ENCODE peak calls at places on chromosomes 5 and 9, in eight cellular contexts. One of them, this sample, is unnamed.

GRCh38 chr9:135410421-135410820 is 69.2 kb upstream of the PPP1R26 start:
- DNase-seq in left ventricle myocardium inferior: no peak
- DNase-seq in PC-3: no peak
- DNase-seq in upper lobe of right lung: no peak
- DNase-seq in DND-41: no peak
- DNase-seq in heart left ventricle: peak; percentile 38
- DNase-seq in body of pancreas: no peak
- DNase-seq in HCT116: no peak
- DNase-seq in this sample: no peak

GRCh38 chr5:157581870-157582269 is 6.3 kb upstream of the ADAM19 start:
- DNase-seq in left ventricle myocardium inferior: no peak
- DNase-seq in PC-3: no peak
- DNase-seq in upper lobe of right lung: no peak
- DNase-seq in DND-41: no peak
- DNase-seq in heart left ventricle: no peak
- DNase-seq in body of pancreas: no peak
- DNase-seq in HCT116: no peak
- DNase-seq in this sample: no peak

GRCh38 chr9:72586388-72587160 is 65.2 kb downstream of the TMC1 start:
- DNase-seq in left ventricle myocardium inferior: no peak
- DNase-seq in PC-3: peak; percentile 85
- DNase-seq in upper lobe of right lung: no peak
- DNase-seq in DND-41: no peak
- DNase-seq in heart left ventricle: no peak
- DNase-seq in body of pancreas: no peak
- DNase-seq in HCT116: no peak
- DNase-seq in this sample: peak; percentile 68

GRCh38 chr5:31378838-31379237 is 153.1 kb downstream of the DROSHA start:
- DNase-seq in left ventricle myocardium inferior: no peak
- DNase-seq in PC-3: no peak
- DNase-seq in upper lobe of right lung: no peak
- DNase-seq in DND-41: no peak
- DNase-seq in heart left ventricle: no peak
- DNase-seq in body of pancreas: no peak
- DNase-seq in HCT116: no peak
- DNase-seq in this sample: no peak

GRCh38 chr5:119454171-119454570 is 1.9 kb downstream of the HSD17B4 start:
- DNase-seq in left ventricle myocardium inferior: no peak
- DNase-seq in PC-3: no peak
- DNase-seq in upper lobe of right lung: no peak
- DNase-seq in DND-41: no peak
- DNase-seq in heart left ventricle: no peak
- DNase-seq in body of pancreas: no peak
- DNase-seq in HCT116: no peak
- DNase-seq in this sample: no peak

GRCh38 chr9:129626079-129626943 is at the start of gene NTMT1:
- DNase-seq in left ventricle myocardium inferior: peak; percentile 87
- DNase-seq in PC-3: peak; percentile 64
- DNase-seq in upper lobe of right lung: peak; percentile 94
- DNase-seq in DND-41: peak; percentile 83
- DNase-seq in heart left ventricle: peak; percentile 95
- DNase-seq in body of pancreas: peak; percentile 87
- DNase-seq in HCT116: peak; percentile 63
- DNase-seq in this sample: peak; percentile 89

GRCh38 chr5:140037012-140037411 is 6.1 kb downstream of the NRG2 start:
- DNase-seq in left ventricle myocardium inferior: no peak
- DNase-seq in PC-3: no peak
- DNase-seq in upper lobe of right lung: no peak
- DNase-seq in DND-41: no peak
- DNase-seq in heart left ventricle: no peak
- DNase-seq in body of pancreas: no peak
- DNase-seq in HCT116: no peak
- DNase-seq in this sample: no peak

GRCh38 chr5:150118561-150119229 is 32.3 kb upstream of the CSF1R start:
- DNase-seq in left ventricle myocardium inferior: no peak
- DNase-seq in PC-3: no peak
- DNase-seq in upper lobe of right lung: peak; percentile 32
- DNase-seq in DND-41: no peak
- DNase-seq in heart left ventricle: peak; percentile 25
- DNase-seq in body of pancreas: no peak
- DNase-seq in HCT116: no peak
- DNase-seq in this sample: no peak

GRCh38 chr5:958701-959571 is 49.7 kb upstream of the NKD2 start:
- DNase-seq in left ventricle myocardium inferior: no peak
- DNase-seq in PC-3: peak; percentile 87
- DNase-seq in upper lobe of right lung: peak; percentile 74
- DNase-seq in DND-41: no peak
- DNase-seq in heart left ventricle: no peak
- DNase-seq in body of pancreas: peak; percentile 39
- DNase-seq in HCT116: peak; percentile 13
- DNase-seq in this sample: no peak

GRCh38 chr5:72295539-72295938 is 24.5 kb downstream of the MRPS27 start:
- DNase-seq in left ventricle myocardium inferior: no peak
- DNase-seq in PC-3: no peak
- DNase-seq in upper lobe of right lung: no peak
- DNase-seq in DND-41: no peak
- DNase-seq in heart left ventricle: no peak
- DNase-seq in body of pancreas: no peak
- DNase-seq in HCT116: no peak
- DNase-seq in this sample: no peak

GRCh38 chr5:34895641-34896419 is 19.5 kb downstream of the RAD1 start:
- DNase-seq in left ventricle myocardium inferior: no peak
- DNase-seq in PC-3: no peak
- DNase-seq in upper lobe of right lung: no peak
- DNase-seq in DND-41: no peak
- DNase-seq in heart left ventricle: no peak
- DNase-seq in body of pancreas: no peak
- DNase-seq in HCT116: no peak
- DNase-seq in this sample: no peak

GRCh38 chr9:99352786-99353185 is 130.7 kb downstream of the SEC61B start:
- DNase-seq in left ventricle myocardium inferior: no peak
- DNase-seq in PC-3: no peak
- DNase-seq in upper lobe of right lung: no peak
- DNase-seq in DND-41: no peak
- DNase-seq in heart left ventricle: no peak
- DNase-seq in body of pancreas: no peak
- DNase-seq in HCT116: no peak
- DNase-seq in this sample: no peak

GRCh38 chr5:112822456-112822855 is 38.6 kb upstream of the SRP19 start:
- DNase-seq in left ventricle myocardium inferior: no peak
- DNase-seq in PC-3: no peak
- DNase-seq in upper lobe of right lung: no peak
- DNase-seq in DND-41: no peak
- DNase-seq in heart left ventricle: no peak
- DNase-seq in body of pancreas: no peak
- DNase-seq in HCT116: no peak
- DNase-seq in this sample: no peak

GRCh38 chr5:103207653-103208052 is 50.9 kb upstream of the MACIR start:
- DNase-seq in left ventricle myocardium inferior: no peak
- DNase-seq in PC-3: no peak
- DNase-seq in upper lobe of right lung: no peak
- DNase-seq in DND-41: no peak
- DNase-seq in heart left ventricle: no peak
- DNase-seq in body of pancreas: no peak
- DNase-seq in HCT116: no peak
- DNase-seq in this sample: no peak

GRCh38 chr9:108511200-108511756 is 344.5 kb downstream of the ACTL7B start:
- DNase-seq in left ventricle myocardium inferior: no peak
- DNase-seq in PC-3: no peak
- DNase-seq in upper lobe of right lung: no peak
- DNase-seq in DND-41: no peak
- DNase-seq in heart left ventricle: no peak
- DNase-seq in body of pancreas: no peak
- DNase-seq in HCT116: no peak
- DNase-seq in this sample: no peak

GRCh38 chr9:31323726-31324444 is 1060.6 kb upstream of the ACO1 start:
- DNase-seq in left ventricle myocardium inferior: no peak
- DNase-seq in PC-3: no peak
- DNase-seq in upper lobe of right lung: no peak
- DNase-seq in DND-41: no peak
- DNase-seq in heart left ventricle: no peak
- DNase-seq in body of pancreas: no peak
- DNase-seq in HCT116: no peak
- DNase-seq in this sample: peak; percentile 26

GRCh38 chr5:151106509-151106908 is 25.7 kb upstream of the TNIP1 start:
- DNase-seq in left ventricle myocardium inferior: no peak
- DNase-seq in PC-3: no peak
- DNase-seq in upper lobe of right lung: no peak
- DNase-seq in DND-41: no peak
- DNase-seq in heart left ventricle: no peak
- DNase-seq in body of pancreas: no peak
- DNase-seq in HCT116: no peak
- DNase-seq in this sample: no peak

GRCh38 chr9:4517274-4517673 is 27.0 kb downstream of the SLC1A1 start:
- DNase-seq in left ventricle myocardium inferior: no peak
- DNase-seq in PC-3: no peak
- DNase-seq in upper lobe of right lung: no peak
- DNase-seq in DND-41: no peak
- DNase-seq in heart left ventricle: no peak
- DNase-seq in body of pancreas: no peak
- DNase-seq in HCT116: no peak
- DNase-seq in this sample: no peak

GRCh38 chr5:124330595-124330994 is 415.8 kb downstream of the ZNF608 start:
- DNase-seq in left ventricle myocardium inferior: no peak
- DNase-seq in PC-3: peak; percentile 58
- DNase-seq in upper lobe of right lung: no peak
- DNase-seq in DND-41: no peak
- DNase-seq in heart left ventricle: no peak
- DNase-seq in body of pancreas: no peak
- DNase-seq in HCT116: no peak
- DNase-seq in this sample: no peak

GRCh38 chr9:127773981-127774380 is 4.5 kb downstream of the SH2D3C start:
- DNase-seq in left ventricle myocardium inferior: no peak
- DNase-seq in PC-3: no peak
- DNase-seq in upper lobe of right lung: no peak
- DNase-seq in DND-41: no peak
- DNase-seq in heart left ventricle: no peak
- DNase-seq in body of pancreas: no peak
- DNase-seq in HCT116: no peak
- DNase-seq in this sample: no peak

GRCh38 chr5:11251242-11251641 is 490.2 kb upstream of the DAP start:
- DNase-seq in left ventricle myocardium inferior: no peak
- DNase-seq in PC-3: peak; percentile 98
- DNase-seq in upper lobe of right lung: no peak
- DNase-seq in DND-41: no peak
- DNase-seq in heart left ventricle: no peak
- DNase-seq in body of pancreas: no peak
- DNase-seq in HCT116: no peak
- DNase-seq in this sample: no peak

GRCh38 chr5:79756102-79756501 is 66.5 kb downstream of the CMYA5 start:
- DNase-seq in left ventricle myocardium inferior: no peak
- DNase-seq in PC-3: no peak
- DNase-seq in upper lobe of right lung: no peak
- DNase-seq in DND-41: peak; percentile 56
- DNase-seq in heart left ventricle: no peak
- DNase-seq in body of pancreas: no peak
- DNase-seq in HCT116: no peak
- DNase-seq in this sample: no peak

GRCh38 chr5:153153086-153153485 is 337.4 kb upstream of the GRIA1 start:
- DNase-seq in left ventricle myocardium inferior: no peak
- DNase-seq in PC-3: no peak
- DNase-seq in upper lobe of right lung: no peak
- DNase-seq in DND-41: no peak
- DNase-seq in heart left ventricle: no peak
- DNase-seq in body of pancreas: no peak
- DNase-seq in HCT116: no peak
- DNase-seq in this sample: no peak

GRCh38 chr9:11206925-11207324 is 594.1 kb upstream of the PTPRD start:
- DNase-seq in left ventricle myocardium inferior: no peak
- DNase-seq in PC-3: no peak
- DNase-seq in upper lobe of right lung: no peak
- DNase-seq in DND-41: no peak
- DNase-seq in heart left ventricle: no peak
- DNase-seq in body of pancreas: no peak
- DNase-seq in HCT116: no peak
- DNase-seq in this sample: no peak

GRCh38 chr9:11199335-11199734 is 586.5 kb upstream of the PTPRD start:
- DNase-seq in left ventricle myocardium inferior: no peak
- DNase-seq in PC-3: no peak
- DNase-seq in upper lobe of right lung: no peak
- DNase-seq in DND-41: no peak
- DNase-seq in heart left ventricle: no peak
- DNase-seq in body of pancreas: no peak
- DNase-seq in HCT116: no peak
- DNase-seq in this sample: no peak

GRCh38 chr9:11204521-11204920 is 591.7 kb upstream of the PTPRD start:
- DNase-seq in left ventricle myocardium inferior: no peak
- DNase-seq in PC-3: peak; percentile 19
- DNase-seq in upper lobe of right lung: no peak
- DNase-seq in DND-41: no peak
- DNase-seq in heart left ventricle: no peak
- DNase-seq in body of pancreas: peak; percentile 37
- DNase-seq in HCT116: no peak
- DNase-seq in this sample: no peak
- H3K9me3 ChIP-seq in left ventricle myocardium inferior: no peaks in the 10 kb centered on the region
- H3K9me3 ChIP-seq in PC-3: no peaks in the 10 kb centered on the region
- H3K9me3 ChIP-seq in upper lobe of right lung: no peaks in the 10 kb centered on the region
- H3K9me3 ChIP-seq in DND-41: no peaks in the 10 kb centered on the region
- H3K9me3 ChIP-seq in heart left ventricle: no peaks in the 10 kb centered on the region
- H3K9me3 ChIP-seq in body of pancreas: no peaks in the 10 kb centered on the region
- H3K9me3 ChIP-seq in HCT116: peaks cover 10% of the 10 kb centered on the region
- H3K9me3 ChIP-seq in this sample: no peaks in the 10 kb centered on the region

GRCh38 chr9:114365194-114365593 is 22.6 kb downstream of the AKNA start:
- DNase-seq in left ventricle myocardium inferior: no peak
- DNase-seq in PC-3: no peak
- DNase-seq in upper lobe of right lung: no peak
- DNase-seq in DND-41: no peak
- DNase-seq in heart left ventricle: no peak
- DNase-seq in body of pancreas: no peak
- DNase-seq in HCT116: no peak
- DNase-seq in this sample: no peak
- H3K4me1 ChIP-seq in left ventricle myocardium inferior: peaks cover 9% of the 10 kb centered on the region
- H3K4me1 ChIP-seq in PC-3: peaks cover 41% of the 10 kb centered on the region
- H3K4me1 ChIP-seq in upper lobe of right lung: peaks cover 43% of the 10 kb centered on the region
- H3K4me1 ChIP-seq in DND-41: no peaks in the 10 kb centered on the region
- H3K4me1 ChIP-seq in heart left ventricle: no peaks in the 10 kb centered on the region
- H3K4me1 ChIP-seq in body of pancreas: no peaks in the 10 kb centered on the region
- H3K4me1 ChIP-seq in HCT116: peaks cover 8% of the 10 kb centered on the region
- H3K4me1 ChIP-seq in this sample: peaks cover 98% of the 10 kb centered on the region

GRCh38 chr9:40907657-40908624 is 220.5 kb downstream of the FOXD4L6 start:
- DNase-seq in left ventricle myocardium inferior: no peak
- DNase-seq in PC-3: peak; percentile 9
- DNase-seq in upper lobe of right lung: no peak
- DNase-seq in DND-41: no peak
- DNase-seq in heart left ventricle: no peak
- DNase-seq in body of pancreas: no peak
- DNase-seq in HCT116: no peak
- DNase-seq in this sample: no peak
- H3K4me3 ChIP-seq in left ventricle myocardium inferior: no peak overlapping the region
- H3K4me3 ChIP-seq in PC-3: no peak overlapping the region
- H3K4me3 ChIP-seq in upper lobe of right lung: no peak overlapping the region
- H3K4me3 ChIP-seq in DND-41: no peak overlapping the region
- H3K4me3 ChIP-seq in heart left ventricle: no peak overlapping the region
- H3K4me3 ChIP-seq in body of pancreas: no peak overlapping the region
- H3K4me3 ChIP-seq in HCT116: no peak overlapping the region
- H3K4me3 ChIP-seq in this sample: peak overlapping the region; percentile 2

DNA sequence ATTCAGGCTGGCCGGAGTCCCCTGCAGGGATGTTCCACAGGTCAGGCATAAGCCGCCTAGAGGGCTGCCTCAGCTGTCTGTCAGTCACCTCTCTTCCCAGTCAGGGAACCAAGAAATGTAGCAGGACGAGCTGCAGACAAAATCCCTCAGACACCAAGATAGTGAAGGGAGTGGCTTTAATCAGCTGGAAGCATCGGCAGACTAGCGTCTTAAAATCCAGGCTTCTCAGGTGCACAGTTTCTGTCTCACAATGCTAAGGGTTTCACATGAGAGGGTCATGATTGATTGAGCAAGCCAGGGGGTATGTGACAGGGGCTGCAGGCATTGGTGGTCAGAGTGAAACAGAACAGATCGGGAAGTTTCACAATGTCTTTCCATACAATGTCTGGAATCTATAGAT is 247.2 kb downstream of the CDH10 start:
- DNase-seq in left ventricle myocardium inferior: no peak
- DNase-seq in PC-3: no peak
- DNase-seq in upper lobe of right lung: no peak
- DNase-seq in DND-41: no peak
- DNase-seq in heart left ventricle: no peak
- DNase-seq in body of pancreas: no peak
- DNase-seq in HCT116: no peak
- DNase-seq in this sample: no peak
- H3K9me3 ChIP-seq in left ventricle myocardium inferior: peaks cover 26% of the 10 kb centered on the region
- H3K9me3 ChIP-seq in PC-3: no peaks in the 10 kb centered on the region
- H3K9me3 ChIP-seq in upper lobe of right lung: no peaks in the 10 kb centered on the region
- H3K9me3 ChIP-seq in DND-41: peaks cover 6% of the 10 kb centered on the region
- H3K9me3 ChIP-seq in heart left ventricle: peaks cover 9% of the 10 kb centered on the region
- H3K9me3 ChIP-seq in body of pancreas: no peaks in the 10 kb centered on the region
- H3K9me3 ChIP-seq in HCT116: peaks cover 6% of the 10 kb centered on the region
- H3K9me3 ChIP-seq in this sample: no peaks in the 10 kb centered on the region

This sample was measured in CD4-positive, alpha-beta memory T cell.